ENCODE peak calls at places on chromosomes 16 and 17, in four cellular contexts. G is GM12878, P is HepG2, Q is H1. C is an unnamed sample.

GRCh38 chr16:27444015-27444414 is 42.0 kb downstream of the IL21R start:
- DNase-seq in P (no peak), Q (no peak), G (no peak), C (no peak)

GRCh38 chr16:52271088-52271487 is 275.9 kb downstream of the TOX3 start:
- DNase-seq in Q (no peak), G (no peak), P (no peak), C (no peak)

GRCh38 chr16:87657621-87658192 is 55.4 kb downstream of the JPH3 start:
- DNase-seq in P (peak), G (no peak), Q (peak), C (no peak)

GRCh38 chr16:5188318-5189025 is 90.9 kb upstream of the EEF2KMT start:
- DNase-seq in Q (no peak), P (no peak), G (no peak), C (no peak)

GRCh38 chr16:9238346-9238745 is 146.9 kb downstream of the HAPSTR1 start:
- DNase-seq in Q (no peak), P (no peak), G (no peak), C (no peak)

GRCh38 chr17:70483624-70484023 is 314.3 kb downstream of the KCNJ2 start:
- DNase-seq in G (no peak), Q (no peak), P (no peak), C (no peak)

GRCh38 chr17:63275318-63275967 is 170.7 kb downstream of the CYB561 start:
- DNase-seq in P (peak), G (no peak), Q (no peak), C (no peak)

GRCh38 chr16:83365166-83365565 is 442.6 kb upstream of the HSBP1 start:
- DNase-seq in P (no peak), Q (no peak), G (no peak), C (no peak)

GRCh38 chr16:86739178-86739577 is 160.8 kb downstream of the FOXL1 start:
- DNase-seq in Q (no peak), G (no peak), P (no peak), C (no peak)

GRCh38 chr17:82388223-82388921 is 16.8 kb downstream of the UTS2R start:
- DNase-seq in P (peak), G (no peak), Q (no peak), C (peak)

GRCh38 chr17:41645371-41646063 is 21.1 kb upstream of the KRT17 start:
- DNase-seq in Q (no peak), G (no peak), P (peak), C (no peak)

GRCh38 chr17:74298690-74299617 is 24.9 kb downstream of the DNAI2 start:
- DNase-seq in Q (no peak), G (no peak), P (no peak), C (no peak)

GRCh38 chr16:12535535-12536411 is 267.9 kb downstream of the CPPED1 start:
- DNase-seq in Q (no peak), P (peak), G (peak), C (no peak)

GRCh38 chr16:7509919-7510705 is 177.5 kb downstream of the RBFOX1 start:
- DNase-seq in G (no peak), P (no peak), Q (no peak), C (peak)

DNA sequence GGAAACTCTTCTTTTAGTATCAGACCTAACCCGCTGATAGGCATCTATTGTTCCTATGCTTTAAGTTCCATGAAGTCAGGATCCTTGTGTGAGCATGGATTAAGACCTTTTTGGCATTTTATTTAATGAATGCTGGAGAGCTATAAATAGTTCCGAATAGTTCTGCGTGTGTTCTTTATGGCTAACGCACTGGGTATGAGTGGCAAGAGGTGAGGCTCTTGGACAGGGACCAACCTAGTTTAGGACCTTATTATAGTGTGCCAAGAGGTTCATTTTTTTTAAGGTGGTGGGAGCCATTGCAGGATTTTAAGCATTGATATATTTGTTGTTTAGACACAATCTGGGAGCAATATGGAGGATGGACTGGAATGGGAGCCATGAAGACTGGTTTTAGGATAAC is 71.8 kb downstream of the KPNA2 start:
- DNase-seq in P (no peak), Q (no peak), G (no peak), C (no peak)
- H3K9ac ChIP-seq in P (no peak), Q (no peak), G (no peak), C (no peak)

GRCh38 chr17:58534901-58535421 is 20.5 kb upstream of the MTMR4 start:
- DNase-seq in G (no peak), Q (no peak), P (peak), C (no peak)
- TF ChIP-seq TCF12 in G (no peak), Q (no peak), P (no peak), C (no peak)

DNA sequence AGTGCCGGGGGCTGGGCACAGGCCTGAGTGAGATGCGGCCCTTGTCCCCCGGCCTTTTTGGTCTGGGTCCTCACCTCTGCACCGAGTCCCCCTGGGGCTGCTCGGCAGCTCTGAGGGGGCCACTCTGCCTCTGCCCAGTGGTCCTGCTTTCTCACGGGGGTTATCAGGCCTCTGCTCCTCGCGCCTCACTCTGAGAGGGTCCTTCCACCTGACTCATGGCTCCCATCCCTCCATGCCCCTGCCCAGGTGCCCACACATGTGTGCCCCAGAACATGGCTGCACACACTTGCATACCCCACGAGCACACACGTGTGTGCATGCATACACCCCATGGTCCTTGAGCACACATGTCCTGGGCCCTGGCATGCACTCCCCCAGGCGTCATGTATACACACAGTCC is 53.7 kb downstream of the CMIP start:
- DNase-seq in P (no peak), G (no peak), Q (no peak), C (no peak)
- TF ChIP-seq TAF1 in P (no peak), G (no peak), Q (no peak), C (no peak)

DNA sequence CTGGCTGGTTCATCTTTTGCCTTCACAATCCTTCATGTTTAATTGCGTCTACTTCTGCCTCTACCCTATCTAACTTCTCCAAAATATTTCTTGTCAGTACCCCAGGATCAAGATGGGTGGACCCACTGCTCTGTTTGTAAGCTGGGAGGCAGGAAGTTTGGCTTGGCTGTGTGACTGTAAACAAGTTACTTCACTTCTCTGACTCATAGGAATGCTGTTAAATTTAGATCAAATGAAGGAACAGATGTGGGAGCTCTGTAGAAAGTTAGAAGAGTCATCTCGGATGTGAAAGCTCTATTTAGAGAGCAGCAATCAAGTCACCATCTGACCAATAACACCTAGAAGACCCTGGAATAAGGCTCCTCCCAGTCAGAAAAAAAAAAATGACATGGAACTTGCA is 55.2 kb upstream of the MRTFB start:
- DNase-seq in P (no peak), Q (no peak), G (no peak), C (no peak)
- H3K9ac ChIP-seq in P (no peak), Q (no peak), G (no peak), C (no peak)

GRCh38 chr17:19647697-19648474 is 665 bp upstream of the ALDH3A2 start:
- DNase-seq in G (peak), Q (no peak), P (peak), C (no peak)
- TF ChIP-seq TCF12 in G (no peak), Q (no peak), P (no peak), C (no peak)

GRCh38 chr17:56596741-56597494 is 3.4 kb downstream of the NOG start:
- DNase-seq in G (no peak), P (no peak), Q (no peak), C (peak)

GRCh38 chr17:56594528-56595418 is 1.3 kb downstream of the NOG start:
- DNase-seq in G (no peak), P (no peak), Q (no peak), C (no peak)

GRCh38 chr17:56593741-56594527 is 435 bp downstream of the NOG start:
- DNase-seq in Q (no peak), G (no peak), P (peak), C (peak)

GRCh38 chr17:56597495-56597990 is 4.0 kb downstream of the NOG start:
- DNase-seq in Q (no peak), G (no peak), P (no peak), C (peak)

GRCh38 chr17:56595831-56596740 is 2.6 kb downstream of the NOG start:
- DNase-seq in G (no peak), Q (no peak), P (no peak), C (peak)
- TF ChIP-seq TAF1 in G (no peak), Q (peak), P (no peak), C (no peak)

GRCh38 chr16:49020436-49020835 is 261.2 kb downstream of the CBLN1 start:
- DNase-seq in G (no peak), P (no peak), Q (no peak), C (no peak)
- H3K9ac ChIP-seq in G (no peak), P (no peak), Q (no peak), C (no peak)

GRCh38 chr17:773467-774319 is 8.4 kb downstream of the GLOD4 start:
- DNase-seq in Q (no peak), P (no peak), G (peak), C (no peak)
- TF ChIP-seq TCF12 in Q (no peak), P (no peak), G (no peak), C (no peak)

GRCh38 chr17:7717756-7718350 is 309 bp downstream of the DNAH2 start:
- DNase-seq in G (no peak), P (no peak), Q (no peak), C (no peak)
- TF ChIP-seq TAF1 in G (no peak), P (no peak), Q (no peak), C (no peak)

C was measured in SK-N-SH.